ENCODE peak calls at places on chromosomes 1 and 21, in eight cellular contexts. One of them, this sample, is unnamed.
A peak's percentile ranks its signal among the peaks of the same experiment; 100 is the strongest.

GRCh38 chr1:113490384-113490783 is 100.1 kb downstream of the MAGI3 start:
- DNase-seq in right atrium auricular region: no peak
- DNase-seq in left ventricle myocardium inferior: no peak
- DNase-seq in colonic mucosa: no peak
- DNase-seq in left lung: no peak
- DNase-seq in K562: no peak
- DNase-seq in cardiac muscle cell: no peak
- DNase-seq in CD8-positive, alpha-beta T cell: no peak
- DNase-seq in this sample: no peak

GRCh38 chr1:235657747-235658526 is 8.4 kb upstream of the GNG4 start:
- DNase-seq in K562: peak; percentile 17
- DNase-seq in CD8-positive, alpha-beta T cell: no peak
- DNase-seq in left lung: no peak
- DNase-seq in left ventricle myocardium inferior: no peak
- DNase-seq in colonic mucosa: no peak
- DNase-seq in cardiac muscle cell: no peak
- DNase-seq in right atrium auricular region: no peak
- DNase-seq in this sample: no peak

GRCh38 chr1:56576880-56577858 is 2.2 kb downstream of the PLPP3 start:
- DNase-seq in CD8-positive, alpha-beta T cell: no peak
- DNase-seq in K562: peak; percentile 10
- DNase-seq in left ventricle myocardium inferior: no peak
- DNase-seq in left lung: no peak
- DNase-seq in cardiac muscle cell: peak; percentile 59
- DNase-seq in right atrium auricular region: no peak
- DNase-seq in colonic mucosa: peak; percentile 29
- DNase-seq in this sample: no peak

GRCh38 chr21:38797470-38797869 is 8.3 kb upstream of the ETS2 start:
- DNase-seq in K562: peak; percentile 86
- DNase-seq in right atrium auricular region: no peak
- DNase-seq in left ventricle myocardium inferior: no peak
- DNase-seq in colonic mucosa: no peak
- DNase-seq in left lung: no peak
- DNase-seq in CD8-positive, alpha-beta T cell: no peak
- DNase-seq in cardiac muscle cell: no peak
- DNase-seq in this sample: no peak

GRCh38 chr1:82348487-82348886 is 547.8 kb downstream of the ADGRL2 start:
- DNase-seq in left lung: no peak
- DNase-seq in cardiac muscle cell: no peak
- DNase-seq in colonic mucosa: no peak
- DNase-seq in left ventricle myocardium inferior: no peak
- DNase-seq in K562: no peak
- DNase-seq in CD8-positive, alpha-beta T cell: no peak
- DNase-seq in right atrium auricular region: no peak
- DNase-seq in this sample: no peak

GRCh38 chr21:31530918-31531705 is 128.4 kb upstream of the SOD1 start:
- DNase-seq in left ventricle myocardium inferior: no peak
- DNase-seq in right atrium auricular region: no peak
- DNase-seq in CD8-positive, alpha-beta T cell: no peak
- DNase-seq in K562: no peak
- DNase-seq in left lung: no peak
- DNase-seq in cardiac muscle cell: no peak
- DNase-seq in colonic mucosa: peak; percentile 78
- DNase-seq in this sample: no peak

GRCh38 chr1:225137981-225138380 is 208.5 kb downstream of the DNAH14 start:
- DNase-seq in cardiac muscle cell: no peak
- DNase-seq in K562: no peak
- DNase-seq in left lung: no peak
- DNase-seq in colonic mucosa: no peak
- DNase-seq in right atrium auricular region: no peak
- DNase-seq in left ventricle myocardium inferior: no peak
- DNase-seq in CD8-positive, alpha-beta T cell: no peak
- DNase-seq in this sample: no peak

GRCh38 chr1:212669600-212669999 is 30.0 kb downstream of the BATF3 start:
- DNase-seq in left ventricle myocardium inferior: no peak
- DNase-seq in K562: no peak
- DNase-seq in colonic mucosa: no peak
- DNase-seq in CD8-positive, alpha-beta T cell: no peak
- DNase-seq in cardiac muscle cell: no peak
- DNase-seq in right atrium auricular region: peak; percentile 50
- DNase-seq in left lung: no peak
- DNase-seq in this sample: no peak

GRCh38 chr1:150015733-150016132 is 5.2 kb upstream of the OTUD7B start:
- DNase-seq in colonic mucosa: no peak
- DNase-seq in left ventricle myocardium inferior: no peak
- DNase-seq in cardiac muscle cell: no peak
- DNase-seq in K562: peak; percentile 41
- DNase-seq in left lung: no peak
- DNase-seq in right atrium auricular region: no peak
- DNase-seq in CD8-positive, alpha-beta T cell: no peak
- DNase-seq in this sample: no peak

GRCh38 chr1:19949016-19949415 is 25.6 kb upstream of the PLA2G2E start:
- DNase-seq in right atrium auricular region: no peak
- DNase-seq in cardiac muscle cell: peak; percentile 76
- DNase-seq in K562: no peak
- DNase-seq in left lung: no peak
- DNase-seq in colonic mucosa: no peak
- DNase-seq in CD8-positive, alpha-beta T cell: no peak
- DNase-seq in left ventricle myocardium inferior: no peak
- DNase-seq in this sample: no peak

GRCh38 chr21:46196733-46197132 is 12.5 kb upstream of the SPATC1L start:
- DNase-seq in left lung: no peak
- DNase-seq in left ventricle myocardium inferior: peak; percentile 9
- DNase-seq in CD8-positive, alpha-beta T cell: no peak
- DNase-seq in K562: no peak
- DNase-seq in cardiac muscle cell: no peak
- DNase-seq in right atrium auricular region: no peak
- DNase-seq in colonic mucosa: no peak
- DNase-seq in this sample: no peak

GRCh38 chr1:201701831-201702230 is 127.1 kb upstream of the IPO9 start:
- DNase-seq in colonic mucosa: no peak
- DNase-seq in right atrium auricular region: no peak
- DNase-seq in left lung: no peak
- DNase-seq in K562: no peak
- DNase-seq in CD8-positive, alpha-beta T cell: no peak
- DNase-seq in cardiac muscle cell: no peak
- DNase-seq in left ventricle myocardium inferior: no peak
- DNase-seq in this sample: no peak

GRCh38 chr1:31372961-31373896 is at the start of gene FABP3:
- DNase-seq in cardiac muscle cell: peak; percentile 60
- DNase-seq in CD8-positive, alpha-beta T cell: peak; percentile 24
- DNase-seq in colonic mucosa: peak; percentile 92
- DNase-seq in right atrium auricular region: peak; percentile 91
- DNase-seq in left lung: peak; percentile 87
- DNase-seq in left ventricle myocardium inferior: peak; percentile 87
- DNase-seq in K562: peak; percentile 86
- DNase-seq in this sample: no peak

GRCh38 chr21:33587792-33588484 is 546 bp downstream of the DONSON start:
- DNase-seq in left lung: peak; percentile 39
- DNase-seq in K562: peak; percentile 67
- DNase-seq in CD8-positive, alpha-beta T cell: no peak
- DNase-seq in cardiac muscle cell: peak; percentile 41
- DNase-seq in colonic mucosa: peak; percentile 49
- DNase-seq in left ventricle myocardium inferior: no peak
- DNase-seq in right atrium auricular region: no peak
- DNase-seq in this sample: no peak

GRCh38 chr1:86154581-86155060 is 2.0 kb downstream of the COL24A1 start:
- DNase-seq in right atrium auricular region: peak; percentile 59
- DNase-seq in K562: no peak
- DNase-seq in cardiac muscle cell: peak; percentile 23
- DNase-seq in left ventricle myocardium inferior: no peak
- DNase-seq in CD8-positive, alpha-beta T cell: no peak
- DNase-seq in left lung: no peak
- DNase-seq in colonic mucosa: no peak
- DNase-seq in this sample: no peak

GRCh38 chr1:51564124-51564523 is 45.1 kb upstream of the EPS15 start:
- DNase-seq in left lung: no peak
- DNase-seq in left ventricle myocardium inferior: no peak
- DNase-seq in right atrium auricular region: no peak
- DNase-seq in colonic mucosa: no peak
- DNase-seq in cardiac muscle cell: peak; percentile 64
- DNase-seq in CD8-positive, alpha-beta T cell: no peak
- DNase-seq in K562: no peak
- DNase-seq in this sample: no peak

GRCh38 chr1:3469849-3470649 is 15.6 kb downstream of the ARHGEF16 start:
- DNase-seq in colonic mucosa: no peak
- DNase-seq in right atrium auricular region: no peak
- DNase-seq in left ventricle myocardium inferior: no peak
- DNase-seq in CD8-positive, alpha-beta T cell: peak; percentile 8
- DNase-seq in cardiac muscle cell: no peak
- DNase-seq in left lung: peak; percentile 14
- DNase-seq in K562: no peak
- DNase-seq in this sample: no peak

GRCh38 chr1:97114842-97115241 is 393.3 kb downstream of the PTBP2 start:
- DNase-seq in colonic mucosa: no peak
- DNase-seq in K562: no peak
- DNase-seq in CD8-positive, alpha-beta T cell: no peak
- DNase-seq in cardiac muscle cell: no peak
- DNase-seq in left ventricle myocardium inferior: no peak
- DNase-seq in right atrium auricular region: no peak
- DNase-seq in left lung: no peak
- DNase-seq in this sample: no peak

GRCh38 chr1:43101061-43101460 is 71.0 kb downstream of the EBNA1BP2 start:
- DNase-seq in left lung: no peak
- DNase-seq in cardiac muscle cell: no peak
- DNase-seq in CD8-positive, alpha-beta T cell: no peak
- DNase-seq in right atrium auricular region: no peak
- DNase-seq in colonic mucosa: no peak
- DNase-seq in left ventricle myocardium inferior: peak; percentile 29
- DNase-seq in K562: no peak
- DNase-seq in this sample: no peak

GRCh38 chr1:53111073-53111556 is 31.3 kb downstream of the SLC1A7 start:
- DNase-seq in right atrium auricular region: no peak
- DNase-seq in CD8-positive, alpha-beta T cell: no peak
- DNase-seq in left lung: peak; percentile 56
- DNase-seq in K562: peak; percentile 24
- DNase-seq in cardiac muscle cell: peak; percentile 46
- DNase-seq in colonic mucosa: peak; percentile 81
- DNase-seq in left ventricle myocardium inferior: no peak
- DNase-seq in this sample: no peak

GRCh38 chr1:112099979-112100378 is 110.5 kb upstream of the KCND3 start:
- DNase-seq in left ventricle myocardium inferior: no peak
- DNase-seq in colonic mucosa: no peak
- DNase-seq in left lung: no peak
- DNase-seq in right atrium auricular region: no peak
- DNase-seq in K562: no peak
- DNase-seq in CD8-positive, alpha-beta T cell: no peak
- DNase-seq in cardiac muscle cell: no peak
- DNase-seq in this sample: no peak
- H3K36me3 ChIP-seq in left ventricle myocardium inferior: no peaks in the 10 kb centered on the region
- H3K36me3 ChIP-seq in colonic mucosa: no peaks in the 10 kb centered on the region
- H3K36me3 ChIP-seq in left lung: no peaks in the 10 kb centered on the region
- H3K36me3 ChIP-seq in right atrium auricular region: no peaks in the 10 kb centered on the region
- H3K36me3 ChIP-seq in K562: no peaks in the 10 kb centered on the region
- H3K36me3 ChIP-seq in CD8-positive, alpha-beta T cell: no peaks in the 10 kb centered on the region
- H3K36me3 ChIP-seq in cardiac muscle cell: no peaks in the 10 kb centered on the region
- H3K36me3 ChIP-seq in this sample: no peaks in the 10 kb centered on the region

GRCh38 chr1:177558372-177558771 is 387.6 kb downstream of the BRINP2 start:
- DNase-seq in colonic mucosa: no peak
- DNase-seq in left lung: no peak
- DNase-seq in K562: no peak
- DNase-seq in right atrium auricular region: no peak
- DNase-seq in CD8-positive, alpha-beta T cell: no peak
- DNase-seq in left ventricle myocardium inferior: no peak
- DNase-seq in cardiac muscle cell: no peak
- DNase-seq in this sample: no peak
- H3K27me3 ChIP-seq in colonic mucosa: no peaks in the 10 kb centered on the region
- H3K27me3 ChIP-seq in left lung: no peaks in the 10 kb centered on the region
- H3K27me3 ChIP-seq in K562: no peaks in the 10 kb centered on the region
- H3K27me3 ChIP-seq in right atrium auricular region: no peaks in the 10 kb centered on the region
- H3K27me3 ChIP-seq in CD8-positive, alpha-beta T cell: no peaks in the 10 kb centered on the region
- H3K27me3 ChIP-seq in left ventricle myocardium inferior: peaks cover 65% of the 10 kb centered on the region
- H3K27me3 ChIP-seq in cardiac muscle cell: peaks cover 3% of the 10 kb centered on the region
- H3K27me3 ChIP-seq in this sample: no peaks in the 10 kb centered on the region

GRCh38 chr21:44850905-44851657 is 22.4 kb downstream of the PTTG1IP start:
- DNase-seq in colonic mucosa: no peak
- DNase-seq in left ventricle myocardium inferior: no peak
- DNase-seq in cardiac muscle cell: no peak
- DNase-seq in right atrium auricular region: no peak
- DNase-seq in K562: no peak
- DNase-seq in left lung: peak; percentile 16
- DNase-seq in CD8-positive, alpha-beta T cell: no peak
- DNase-seq in this sample: no peak
- H3K36me3 ChIP-seq in colonic mucosa: peaks cover 16% of the 10 kb centered on the region
- H3K36me3 ChIP-seq in left ventricle myocardium inferior: peaks cover 59% of the 10 kb centered on the region
- H3K36me3 ChIP-seq in cardiac muscle cell: peaks cover 47% of the 10 kb centered on the region
- H3K36me3 ChIP-seq in right atrium auricular region: peaks cover 70% of the 10 kb centered on the region
- H3K36me3 ChIP-seq in K562: peaks cover 64% of the 10 kb centered on the region
- H3K36me3 ChIP-seq in left lung: no peaks in the 10 kb centered on the region
- H3K36me3 ChIP-seq in CD8-positive, alpha-beta T cell: peaks cover 35% of the 10 kb centered on the region
- H3K36me3 ChIP-seq in this sample: peaks cover 44% of the 10 kb centered on the region

DNA sequence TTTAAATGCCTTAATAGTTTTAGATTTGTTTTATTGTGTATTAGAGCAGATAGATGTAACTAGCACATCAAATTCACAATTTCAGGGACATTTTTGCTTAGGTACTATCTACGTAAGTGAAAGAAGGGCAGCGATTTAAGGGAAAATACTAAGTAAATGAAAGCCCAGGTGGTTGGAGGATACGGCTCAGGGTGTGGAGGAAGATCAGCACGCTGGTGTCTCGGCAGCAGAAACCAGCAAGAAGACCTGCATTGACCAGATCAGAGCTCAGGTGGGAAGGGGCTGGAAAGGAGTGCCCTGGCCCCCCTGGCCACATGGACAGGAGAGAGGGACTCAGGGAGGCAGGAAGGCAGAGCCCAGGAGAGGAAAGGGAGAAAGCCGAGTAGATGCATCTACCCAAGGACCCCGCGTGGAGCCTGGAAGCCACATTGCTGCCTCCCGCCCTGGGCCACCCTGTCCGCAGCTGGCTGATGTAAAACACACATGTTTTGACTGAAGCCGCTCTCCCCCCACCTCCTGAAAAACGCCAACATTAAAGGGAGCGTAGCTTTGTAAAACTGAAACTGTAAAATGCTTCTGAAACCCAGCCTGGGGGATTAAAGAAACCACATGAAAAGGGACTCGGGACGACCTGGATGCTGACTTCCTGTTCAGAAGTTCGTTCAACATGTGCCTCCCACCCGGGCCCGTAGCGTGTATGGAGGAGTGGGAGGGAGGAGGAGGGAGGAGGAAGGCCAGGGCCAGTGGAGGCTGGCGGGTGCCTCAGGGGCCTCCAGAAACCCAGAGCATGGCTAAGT is 72.6 kb upstream of the TARDBP start:
- DNase-seq in CD8-positive, alpha-beta T cell: no peak
- DNase-seq in right atrium auricular region: no peak
- DNase-seq in colonic mucosa: no peak
- DNase-seq in left lung: no peak
- DNase-seq in K562: peak; percentile 22
- DNase-seq in cardiac muscle cell: peak; percentile 18
- DNase-seq in left ventricle myocardium inferior: no peak
- DNase-seq in this sample: no peak
- H3K27me3 ChIP-seq in CD8-positive, alpha-beta T cell: peaks cover 7% of the 10 kb centered on the region
- H3K27me3 ChIP-seq in right atrium auricular region: no peaks in the 10 kb centered on the region
- H3K27me3 ChIP-seq in colonic mucosa: no peaks in the 10 kb centered on the region
- H3K27me3 ChIP-seq in left lung: peaks cover 19% of the 10 kb centered on the region
- H3K27me3 ChIP-seq in K562: peaks cover 35% of the 10 kb centered on the region
- H3K27me3 ChIP-seq in cardiac muscle cell: peaks cover 6% of the 10 kb centered on the region
- H3K27me3 ChIP-seq in left ventricle myocardium inferior: peaks cover 22% of the 10 kb centered on the region
- H3K27me3 ChIP-seq in this sample: no peaks in the 10 kb centered on the region